ENCODE peak calls at places on chromosomes 3 and 15, in six cellular contexts. X is AG04450, C is natural killer cell, D is mammary epithelial cell, H is uterus, T is AG09319. L is an unnamed sample.

GRCh38 chr15:69591905-69592508 is 139.4 kb downstream of the RPLP1 start:
- DNase-seq in X (no peak), C (no peak), D (peak), H (no peak), T (no peak), L (no peak)

GRCh38 chr3:48634661-48635221 is 520 bp downstream of the SLC26A6 start:
- DNase-seq in X (no peak), C (no peak), D (peak), H (peak), T (peak), L (peak)

GRCh38 chr15:73683624-73684536 is at the start of gene CD276:
- DNase-seq in X (no peak), C (no peak), D (peak), H (peak), T (peak), L (no peak)

GRCh38 chr15:101306341-101307047 is 11.4 kb upstream of the SNRPA1 start:
- DNase-seq in X (no peak), C (no peak), D (no peak), H (no peak), T (no peak), L (peak)

GRCh38 chr3:8954938-8955763 is 8.1 kb downstream of the RAD18 start:
- DNase-seq in X (no peak), C (no peak), D (peak), H (no peak), T (no peak), L (no peak)

GRCh38 chr3:162489853-162490252 is 993.2 kb downstream of the OTOL1 start:
- DNase-seq in X (no peak), C (no peak), D (peak), H (no peak), T (no peak), L (no peak)

GRCh38 chr3:36701903-36702374 is 62.4 kb downstream of the DCLK3 start:
- DNase-seq in X (peak), C (no peak), D (peak), H (no peak), T (peak), L (no peak)

GRCh38 chr3:147661916-147662315 is 252.8 kb downstream of the ZIC1 start:
- DNase-seq in X (no peak), C (no peak), D (no peak), H (no peak), T (no peak), L (no peak)

GRCh38 chr15:36694574-36694973 is 115.1 kb downstream of the CDIN1 start:
- DNase-seq in X (no peak), C (no peak), D (no peak), H (no peak), T (no peak), L (no peak)

GRCh38 chr3:194867270-194867983 is 181.7 kb downstream of the FAM43A start:
- DNase-seq in X (no peak), C (no peak), D (no peak), H (no peak), T (no peak), L (no peak)

GRCh38 chr3:86175593-86175992 is 815.4 kb downstream of the VGLL3 start:
- DNase-seq in X (no peak), C (no peak), D (no peak), H (no peak), T (no peak), L (no peak)

GRCh38 chr3:57007513-57008415 is 52.7 kb upstream of the SPATA12 start:
- DNase-seq in X (peak), C (no peak), D (peak), H (peak), T (peak), L (no peak)

GRCh38 chr15:57237282-57237642 is 139.0 kb upstream of the CGNL1 start:
- DNase-seq in X (no peak), C (no peak), D (no peak), H (no peak), T (no peak), L (no peak)

GRCh38 chr15:57377478-57377847 is 1.2 kb downstream of the CGNL1 start:
- DNase-seq in X (no peak), C (no peak), D (peak), H (no peak), T (no peak), L (no peak)

GRCh38 chr3:38158472-38158871 is 6.9 kb upstream of the OXSR1 start:
- DNase-seq in X (no peak), C (no peak), D (no peak), H (no peak), T (no peak), L (no peak)

GRCh38 chr3:137770821-137771399 is 6.8 kb downstream of the SOX14 start:
- DNase-seq in X (no peak), C (no peak), D (no peak), H (no peak), T (no peak), L (no peak)

GRCh38 chr3:41450416-41451231 is 251.3 kb downstream of the CTNNB1 start:
- DNase-seq in X (no peak), C (no peak), D (no peak), H (no peak), T (no peak), L (no peak)

GRCh38 chr3:11591401-11592266 is 52.1 kb downstream of the VGLL4 start:
- DNase-seq in X (no peak), C (no peak), D (peak), H (peak), T (peak), L (no peak)

GRCh38 chr15:52252781-52253180 is 42.8 kb downstream of the MYO5C start:
- DNase-seq in X (peak), C (no peak), D (peak), H (no peak), T (peak), L (no peak)

GRCh38 chr15:67049351-67050044 is 15.9 kb upstream of the SMAD3 start:
- DNase-seq in X (no peak), C (no peak), D (peak), H (no peak), T (no peak), L (no peak)

GRCh38 chr3:187919990-187920389 is 174.7 kb upstream of the BCL6 start:
- DNase-seq in X (no peak), C (no peak), D (no peak), H (no peak), T (no peak), L (no peak)

GRCh38 chr3:57726395-57726794 is 29.7 kb upstream of the SLMAP start:
- DNase-seq in X (no peak), C (no peak), D (no peak), H (no peak), T (no peak), L (no peak)

GRCh38 chr15:68210821-68211655 is 5.9 kb upstream of the CALML4 start:
- DNase-seq in X (no peak), C (peak), D (no peak), H (peak), T (peak), L (peak)

DNA sequence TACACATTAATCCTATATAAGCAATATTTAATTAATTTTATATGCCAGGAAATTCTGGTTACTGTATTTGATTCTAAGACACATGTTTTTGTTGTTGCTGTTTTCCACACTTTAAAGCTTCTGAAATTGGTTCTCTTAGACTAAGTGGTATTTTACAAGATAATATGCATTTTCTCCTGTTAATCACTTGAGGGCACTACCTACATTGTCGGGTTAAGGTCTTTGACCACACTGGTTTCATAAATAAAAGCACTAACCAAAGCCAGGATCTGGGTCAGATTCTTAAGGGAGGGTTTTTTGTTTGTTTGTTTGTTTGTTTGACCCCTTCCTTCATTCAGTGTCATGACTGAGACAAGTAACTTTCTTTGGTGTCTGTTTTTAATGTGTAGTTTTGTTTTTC is 590.2 kb downstream of the RBMS3 start:
- DNase-seq in X (no peak), C (no peak), D (no peak), H (no peak), T (no peak), L (no peak)
- TF ChIP-seq CTCF in X (no peak), C (no peak), D (no peak), H (no peak), T (no peak), L (no peak)

DNA sequence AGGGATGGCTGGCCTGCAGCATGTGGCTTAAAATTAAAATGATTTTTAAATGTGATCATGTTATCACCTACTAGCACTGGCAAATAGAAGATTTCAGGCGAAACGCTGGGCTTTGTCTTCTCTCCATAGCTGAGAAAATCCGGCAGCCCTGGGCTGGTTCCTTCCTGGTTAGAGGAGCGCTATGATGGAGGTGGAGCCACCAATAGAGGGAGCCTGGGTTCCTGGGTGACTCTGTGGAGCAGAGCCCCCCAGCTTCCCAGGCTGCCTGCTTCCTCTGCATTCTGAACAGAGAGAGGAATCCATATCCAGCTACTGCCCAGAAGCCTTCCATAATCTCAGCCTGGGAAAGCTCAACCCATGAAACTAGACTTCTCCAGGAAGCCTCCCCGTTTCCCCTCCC is 32.6 kb upstream of the IQSEC1 start:
- DNase-seq in X (no peak), C (no peak), D (no peak), H (no peak), T (no peak), L (no peak)
- TF ChIP-seq CTCF in X (no peak), C (no peak), D (no peak), H (no peak), T (no peak), L (no peak)

GRCh38 chr3:72632129-72632528 is 216.1 kb downstream of the SHQ1 start:
- DNase-seq in X (no peak), C (no peak), D (peak), H (no peak), T (no peak), L (no peak)

GRCh38 chr3:72628065-72628464 is 220.2 kb downstream of the SHQ1 start:
- DNase-seq in X (no peak), C (no peak), D (peak), H (no peak), T (no peak), L (no peak)

GRCh38 chr3:72630614-72631344 is 217.5 kb downstream of the SHQ1 start:
- DNase-seq in X (no peak), C (no peak), D (no peak), H (no peak), T (peak), L (no peak)

GRCh38 chr3:72627276-72627675 is 221.0 kb downstream of the SHQ1 start:
- DNase-seq in X (no peak), C (no peak), D (no peak), H (no peak), T (no peak), L (no peak)

GRCh38 chr3:72629191-72629611 is 219.0 kb downstream of the SHQ1 start:
- DNase-seq in X (no peak), C (no peak), D (peak), H (no peak), T (no peak), L (no peak)
- TF ChIP-seq CTCF in X (no peak), C (no peak), D (no peak), H (no peak), T (no peak), L (no peak)

GRCh38 chr15:29135702-29136426 is 133.8 kb downstream of the NSMCE3 start:
- DNase-seq in X (no peak), C (no peak), D (no peak), H (no peak), T (no peak), L (no peak)
- TF ChIP-seq CTCF in X (no peak), C (no peak), D (no peak), H (no peak), T (no peak), L (no peak)

DNA sequence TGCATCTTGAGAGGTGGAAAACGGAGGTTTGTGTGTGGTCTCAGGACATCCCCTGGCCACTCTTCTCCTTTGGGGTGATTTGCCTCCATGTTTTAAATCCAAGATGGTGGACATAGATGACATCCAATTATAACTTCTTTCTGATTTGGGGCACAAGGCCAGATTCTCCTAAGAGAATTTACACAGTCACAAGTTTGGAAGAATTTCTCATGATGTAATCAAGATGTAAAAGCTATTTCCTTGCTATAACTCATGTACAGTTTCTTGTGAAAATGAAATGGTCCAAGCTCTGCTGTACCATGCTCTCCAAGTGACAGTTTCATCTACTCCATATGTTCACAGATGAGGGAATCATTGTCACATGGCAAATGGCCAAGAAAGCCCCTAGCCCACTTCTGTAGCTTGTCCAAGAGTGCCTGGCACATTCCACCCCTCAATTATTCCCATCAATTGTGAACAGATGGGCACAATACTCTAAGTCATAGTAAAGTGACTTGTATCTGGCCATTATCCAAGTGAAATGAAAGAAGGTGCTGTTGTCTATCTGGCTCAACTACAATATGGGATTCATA is 134.6 kb upstream of the ROPN1 start:
- DNase-seq in X (no peak), C (no peak), D (no peak), H (no peak), T (no peak), L (no peak)
- TF ChIP-seq CTCF in X (no peak), C (no peak), D (no peak), H (no peak), T (no peak), L (no peak)

GRCh38 chr3:13528217-13528801 is 20.6 kb upstream of the FBLN2 start:
- DNase-seq in X (no peak), C (no peak), D (no peak), H (no peak), T (no peak), L (no peak)
- TF ChIP-seq CTCF in X (peak), C (no peak), D (peak), H (no peak), T (peak), L (no peak)

GRCh38 chr3:49856181-49857005 is at the start of gene TRAIP:
- DNase-seq in X (peak), C (peak), D (peak), H (peak), T (peak), L (peak)
- TF ChIP-seq CTCF in X (no peak), C (no peak), D (no peak), H (no peak), T (no peak), L (no peak)

L was measured in activated B cell treated with CpG ODN at 0.5 μM for 24 hours.